ENCODE peak calls at places on chromosomes 3 and 15, in eight cellular contexts. One of them, this sample, is unnamed. For H3K9me3, the result is how much of the 10 kb centered on the place peaks cover.

GRCh38 chr3:145678401-145678800 is 482.6 kb downstream of the PLOD2 start:
- DNase-seq in heart right ventricle: no peak
- DNase-seq in A549: no peak
- DNase-seq in psoas muscle: no peak
- DNase-seq in pancreas: no peak
- DNase-seq in uterus: no peak
- DNase-seq in endothelial cell of umbilical vein: no peak
- DNase-seq in Peyer's patch: no peak
- DNase-seq in this sample: no peak

GRCh38 chr3:72187131-72187530 is 402.2 kb upstream of the PROK2 start:
- DNase-seq in heart right ventricle: no peak
- DNase-seq in A549: peak
- DNase-seq in psoas muscle: no peak
- DNase-seq in pancreas: no peak
- DNase-seq in uterus: no peak
- DNase-seq in endothelial cell of umbilical vein: no peak
- DNase-seq in Peyer's patch: no peak
- DNase-seq in this sample: no peak

GRCh38 chr3:193016437-193016887 is 98.8 kb upstream of the MB21D2 start:
- DNase-seq in heart right ventricle: peak
- DNase-seq in A549: no peak
- DNase-seq in psoas muscle: peak
- DNase-seq in pancreas: peak
- DNase-seq in uterus: peak
- DNase-seq in endothelial cell of umbilical vein: no peak
- DNase-seq in Peyer's patch: no peak
- DNase-seq in this sample: peak

GRCh38 chr15:97200161-97200560 is 760.3 kb upstream of the ARRDC4 start:
- DNase-seq in heart right ventricle: no peak
- DNase-seq in A549: no peak
- DNase-seq in psoas muscle: no peak
- DNase-seq in pancreas: no peak
- DNase-seq in uterus: no peak
- DNase-seq in endothelial cell of umbilical vein: no peak
- DNase-seq in Peyer's patch: no peak
- DNase-seq in this sample: no peak

GRCh38 chr3:123202451-123202850 is 708 bp downstream of the SEC22A start:
- DNase-seq in heart right ventricle: no peak
- DNase-seq in A549: peak
- DNase-seq in psoas muscle: no peak
- DNase-seq in pancreas: no peak
- DNase-seq in uterus: no peak
- DNase-seq in endothelial cell of umbilical vein: peak
- DNase-seq in Peyer's patch: no peak
- DNase-seq in this sample: peak

GRCh38 chr3:171553085-171553484 is 92.9 kb upstream of the TNIK start:
- DNase-seq in heart right ventricle: no peak
- DNase-seq in A549: no peak
- DNase-seq in psoas muscle: no peak
- DNase-seq in pancreas: no peak
- DNase-seq in uterus: no peak
- DNase-seq in endothelial cell of umbilical vein: no peak
- DNase-seq in Peyer's patch: no peak
- DNase-seq in this sample: no peak

GRCh38 chr15:92920595-92921169 is 20.6 kb downstream of the CHD2 start:
- DNase-seq in heart right ventricle: no peak
- DNase-seq in A549: no peak
- DNase-seq in psoas muscle: no peak
- DNase-seq in pancreas: no peak
- DNase-seq in uterus: no peak
- DNase-seq in endothelial cell of umbilical vein: no peak
- DNase-seq in Peyer's patch: no peak
- DNase-seq in this sample: no peak

GRCh38 chr3:106542101-106542769 is 673.4 kb upstream of the CBLB start:
- DNase-seq in heart right ventricle: no peak
- DNase-seq in A549: no peak
- DNase-seq in psoas muscle: no peak
- DNase-seq in pancreas: no peak
- DNase-seq in uterus: no peak
- DNase-seq in endothelial cell of umbilical vein: no peak
- DNase-seq in Peyer's patch: no peak
- DNase-seq in this sample: no peak

GRCh38 chr3:108346301-108346989 is 50.1 kb downstream of the HHLA2 start:
- DNase-seq in heart right ventricle: no peak
- DNase-seq in A549: no peak
- DNase-seq in psoas muscle: no peak
- DNase-seq in pancreas: no peak
- DNase-seq in uterus: no peak
- DNase-seq in endothelial cell of umbilical vein: no peak
- DNase-seq in Peyer's patch: no peak
- DNase-seq in this sample: no peak

GRCh38 chr3:52319921-52320595 is 3.9 kb downstream of the DNAH1 start:
- DNase-seq in heart right ventricle: no peak
- DNase-seq in A549: no peak
- DNase-seq in psoas muscle: no peak
- DNase-seq in pancreas: no peak
- DNase-seq in uterus: no peak
- DNase-seq in endothelial cell of umbilical vein: no peak
- DNase-seq in Peyer's patch: no peak
- DNase-seq in this sample: no peak

GRCh38 chr3:184395320-184395660 is 15.4 kb downstream of the CHRD start:
- DNase-seq in heart right ventricle: no peak
- DNase-seq in A549: no peak
- DNase-seq in psoas muscle: no peak
- DNase-seq in pancreas: peak
- DNase-seq in uterus: no peak
- DNase-seq in endothelial cell of umbilical vein: no peak
- DNase-seq in Peyer's patch: no peak
- DNase-seq in this sample: no peak

GRCh38 chr3:106811376-106811775 is 565.9 kb upstream of the CCDC54 start:
- DNase-seq in heart right ventricle: no peak
- DNase-seq in A549: no peak
- DNase-seq in psoas muscle: no peak
- DNase-seq in pancreas: no peak
- DNase-seq in uterus: no peak
- DNase-seq in endothelial cell of umbilical vein: peak
- DNase-seq in Peyer's patch: no peak
- DNase-seq in this sample: peak

GRCh38 chr15:59104602-59104911 is 389 bp upstream of the CCNB2 start:
- DNase-seq in heart right ventricle: no peak
- DNase-seq in A549: no peak
- DNase-seq in psoas muscle: no peak
- DNase-seq in pancreas: no peak
- DNase-seq in uterus: no peak
- DNase-seq in endothelial cell of umbilical vein: no peak
- DNase-seq in Peyer's patch: no peak
- DNase-seq in this sample: no peak

GRCh38 chr3:114899186-114899931 is 247.7 kb downstream of the ZBTB20 start:
- DNase-seq in heart right ventricle: no peak
- DNase-seq in A549: peak
- DNase-seq in psoas muscle: no peak
- DNase-seq in pancreas: no peak
- DNase-seq in uterus: no peak
- DNase-seq in endothelial cell of umbilical vein: no peak
- DNase-seq in Peyer's patch: no peak
- DNase-seq in this sample: no peak

GRCh38 chr3:56672-57071 is 139.9 kb upstream of the CHL1 start:
- DNase-seq in heart right ventricle: no peak
- DNase-seq in A549: no peak
- DNase-seq in psoas muscle: no peak
- DNase-seq in pancreas: no peak
- DNase-seq in uterus: no peak
- DNase-seq in endothelial cell of umbilical vein: no peak
- DNase-seq in Peyer's patch: no peak
- DNase-seq in this sample: no peak
- H3K9me3 ChIP-seq in heart right ventricle: under half
- H3K9me3 ChIP-seq in A549: under half
- H3K9me3 ChIP-seq in psoas muscle: under half
- H3K9me3 ChIP-seq in pancreas: under half
- H3K9me3 ChIP-seq in uterus: under half
- H3K9me3 ChIP-seq in endothelial cell of umbilical vein: under half
- H3K9me3 ChIP-seq in Peyer's patch: under half
- H3K9me3 ChIP-seq in this sample: under half

GRCh38 chr3:23956701-23957100 is 11.6 kb downstream of the NR1D2 start:
- DNase-seq in heart right ventricle: no peak
- DNase-seq in A549: no peak
- DNase-seq in psoas muscle: no peak
- DNase-seq in pancreas: no peak
- DNase-seq in uterus: no peak
- DNase-seq in endothelial cell of umbilical vein: no peak
- DNase-seq in Peyer's patch: no peak
- DNase-seq in this sample: no peak

GRCh38 chr3:23961064-23961463 is 16.0 kb downstream of the NR1D2 start:
- DNase-seq in heart right ventricle: no peak
- DNase-seq in A549: no peak
- DNase-seq in psoas muscle: no peak
- DNase-seq in pancreas: no peak
- DNase-seq in uterus: no peak
- DNase-seq in endothelial cell of umbilical vein: no peak
- DNase-seq in Peyer's patch: no peak
- DNase-seq in this sample: no peak

GRCh38 chr3:23961913-23962312 is 16.8 kb downstream of the NR1D2 start:
- DNase-seq in heart right ventricle: no peak
- DNase-seq in A549: no peak
- DNase-seq in psoas muscle: no peak
- DNase-seq in pancreas: no peak
- DNase-seq in uterus: no peak
- DNase-seq in endothelial cell of umbilical vein: no peak
- DNase-seq in Peyer's patch: no peak
- DNase-seq in this sample: no peak

GRCh38 chr3:23960649-23961048 is 15.6 kb downstream of the NR1D2 start:
- DNase-seq in heart right ventricle: no peak
- DNase-seq in A549: no peak
- DNase-seq in psoas muscle: no peak
- DNase-seq in pancreas: no peak
- DNase-seq in uterus: no peak
- DNase-seq in endothelial cell of umbilical vein: no peak
- DNase-seq in Peyer's patch: no peak
- DNase-seq in this sample: no peak

DNA sequence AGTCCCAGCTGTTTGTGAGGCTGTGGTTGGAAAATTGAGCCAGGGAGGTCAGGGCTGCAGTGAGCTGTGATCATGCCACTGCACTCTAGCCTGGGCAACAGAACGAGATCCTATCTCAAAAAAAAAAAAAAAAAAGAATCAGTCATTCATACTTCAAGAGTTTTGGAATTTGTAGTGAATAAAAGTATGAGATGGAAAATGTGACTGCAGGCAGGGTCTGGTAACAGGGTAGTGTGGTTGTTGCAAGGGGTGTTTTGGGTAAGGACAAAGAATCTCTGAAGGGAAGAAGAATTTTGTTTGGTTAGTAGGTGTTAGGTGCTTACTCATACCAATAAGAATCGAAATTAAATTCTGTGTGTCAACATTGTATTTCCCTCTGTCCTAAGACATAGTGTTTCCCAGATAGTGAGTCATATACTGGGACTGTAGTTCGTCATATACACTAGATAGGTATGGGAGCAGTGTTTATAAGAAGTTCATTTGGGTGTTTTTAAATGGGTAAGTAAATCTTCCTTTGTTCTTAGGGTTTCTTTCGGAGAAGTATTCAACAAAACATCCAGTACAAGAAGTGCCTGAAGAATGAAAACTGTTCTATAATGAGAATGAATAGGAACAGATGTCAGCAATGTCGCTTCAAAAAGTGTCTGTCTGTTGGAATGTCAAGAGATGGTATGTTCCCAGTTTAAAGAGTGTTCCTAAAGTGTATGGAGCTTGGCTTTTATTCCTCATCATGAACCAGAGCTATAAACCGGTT is 14.2 kb downstream of the NR1D2 start:
- DNase-seq in heart right ventricle: no peak
- DNase-seq in A549: peak
- DNase-seq in psoas muscle: no peak
- DNase-seq in pancreas: no peak
- DNase-seq in uterus: no peak
- DNase-seq in endothelial cell of umbilical vein: peak
- DNase-seq in Peyer's patch: no peak
- DNase-seq in this sample: no peak
- H3K27ac ChIP-seq in heart right ventricle: no peak
- H3K27ac ChIP-seq in A549: peak
- H3K27ac ChIP-seq in psoas muscle: peak
- H3K27ac ChIP-seq in pancreas: peak
- H3K27ac ChIP-seq in uterus: peak
- H3K27ac ChIP-seq in endothelial cell of umbilical vein: peak
- H3K27ac ChIP-seq in Peyer's patch: peak
- H3K27ac ChIP-seq in this sample: no peak

DNA sequence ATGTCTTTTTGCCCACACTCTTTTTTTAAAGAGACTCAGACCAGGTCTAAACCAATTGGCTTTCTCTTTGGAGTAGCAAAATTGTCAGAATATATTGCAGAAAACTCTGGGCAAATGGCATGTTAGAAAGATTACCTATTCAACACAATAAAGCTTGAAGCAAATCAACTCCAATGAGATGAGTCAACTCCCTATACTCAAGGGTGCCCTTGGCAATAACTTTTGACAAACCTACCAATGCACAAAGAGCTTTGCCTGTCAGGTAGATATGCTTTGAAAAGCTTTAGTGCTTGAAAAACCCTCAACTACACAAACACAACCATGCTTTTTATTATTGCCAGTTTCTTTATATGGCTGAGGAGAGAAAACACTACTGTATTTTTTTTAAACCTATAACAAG is 137.7 kb upstream of the GRM7 start:
- DNase-seq in heart right ventricle: no peak
- DNase-seq in A549: no peak
- DNase-seq in psoas muscle: no peak
- DNase-seq in pancreas: no peak
- DNase-seq in uterus: no peak
- DNase-seq in endothelial cell of umbilical vein: no peak
- DNase-seq in Peyer's patch: no peak
- DNase-seq in this sample: no peak
- H3K9me3 ChIP-seq in heart right ventricle: under half
- H3K9me3 ChIP-seq in A549: under half
- H3K9me3 ChIP-seq in psoas muscle: under half
- H3K9me3 ChIP-seq in pancreas: under half
- H3K9me3 ChIP-seq in uterus: under half
- H3K9me3 ChIP-seq in endothelial cell of umbilical vein: under half
- H3K9me3 ChIP-seq in Peyer's patch: under half
- H3K9me3 ChIP-seq in this sample: under half

GRCh38 chr3:127820221-127820870 is 2.0 kb downstream of the MGLL start:
- DNase-seq in heart right ventricle: no peak
- DNase-seq in A549: peak
- DNase-seq in psoas muscle: peak
- DNase-seq in pancreas: no peak
- DNase-seq in uterus: no peak
- DNase-seq in endothelial cell of umbilical vein: no peak
- DNase-seq in Peyer's patch: no peak
- DNase-seq in this sample: peak

GRCh38 chr3:127819086-127819485 is 3.2 kb downstream of the MGLL start:
- DNase-seq in heart right ventricle: no peak
- DNase-seq in A549: no peak
- DNase-seq in psoas muscle: no peak
- DNase-seq in pancreas: no peak
- DNase-seq in uterus: no peak
- DNase-seq in endothelial cell of umbilical vein: no peak
- DNase-seq in Peyer's patch: peak
- DNase-seq in this sample: no peak

GRCh38 chr3:127817331-127817821 is 4.9 kb downstream of the MGLL start:
- DNase-seq in heart right ventricle: no peak
- DNase-seq in A549: peak
- DNase-seq in psoas muscle: peak
- DNase-seq in pancreas: no peak
- DNase-seq in uterus: no peak
- DNase-seq in endothelial cell of umbilical vein: no peak
- DNase-seq in Peyer's patch: no peak
- DNase-seq in this sample: no peak

GRCh38 chr3:127820871-127821853 is 1.2 kb downstream of the MGLL start:
- DNase-seq in heart right ventricle: no peak
- DNase-seq in A549: no peak
- DNase-seq in psoas muscle: peak
- DNase-seq in pancreas: no peak
- DNase-seq in uterus: no peak
- DNase-seq in endothelial cell of umbilical vein: peak
- DNase-seq in Peyer's patch: peak
- DNase-seq in this sample: no peak

GRCh38 chr3:127819656-127820055 is 2.7 kb downstream of the MGLL start:
- DNase-seq in heart right ventricle: no peak
- DNase-seq in A549: no peak
- DNase-seq in psoas muscle: no peak
- DNase-seq in pancreas: no peak
- DNase-seq in uterus: no peak
- DNase-seq in endothelial cell of umbilical vein: no peak
- DNase-seq in Peyer's patch: no peak
- DNase-seq in this sample: no peak
- H3K27ac ChIP-seq in heart right ventricle: peak
- H3K27ac ChIP-seq in A549: peak
- H3K27ac ChIP-seq in psoas muscle: peak
- H3K27ac ChIP-seq in pancreas: no peak
- H3K27ac ChIP-seq in uterus: no peak
- H3K27ac ChIP-seq in endothelial cell of umbilical vein: no peak
- H3K27ac ChIP-seq in Peyer's patch: peak
- H3K27ac ChIP-seq in this sample: no peak